ENCODE peak calls at places on chromosomes 2 and 18, in seven cellular contexts. W, T, H, J, Y, O and L are unnamed samples.

GRCh38 chr2:117770696-117771095 is 43.8 kb upstream of the DDX18 start:
- DNase-seq in J (no peak), T (no peak), W (no peak), O (no peak), H (no peak), Y (no peak), L (no peak)

GRCh38 chr2:240407090-240407489 is 28.4 kb upstream of the GPC1 start:
- DNase-seq in O (no peak), W (no peak), T (no peak), H (no peak), Y (no peak), J (no peak), L (no peak)

GRCh38 chr2:225468131-225468530 is 68.6 kb downstream of the NYAP2 start:
- DNase-seq in Y (no peak), W (no peak), J (no peak), T (no peak), O (no peak), H (no peak), L (no peak)

GRCh38 chr2:73293534-73294171 is at the start of gene EGR4:
- DNase-seq in O (peak), J (peak), Y (peak), H (peak), W (peak), T (peak), L (no peak)

GRCh38 chr2:190859347-190860297 is 21.0 kb upstream of the GLS start:
- DNase-seq in H (no peak), Y (no peak), O (no peak), W (no peak), T (peak), J (no peak), L (no peak)

GRCh38 chr18:65983750-65984149 is 232.9 kb downstream of the CDH7 start:
- DNase-seq in W (no peak), J (no peak), H (no peak), T (peak), O (no peak), Y (no peak), L (no peak)

GRCh38 chr18:37450434-37451133 is 115.0 kb downstream of the CELF4 start:
- DNase-seq in J (no peak), T (peak), Y (no peak), H (no peak), W (no peak), O (peak), L (no peak)

GRCh38 chr2:60318544-60318943 is 234.9 kb downstream of the BCL11A start:
- DNase-seq in H (no peak), O (no peak), T (peak), Y (no peak), W (no peak), J (no peak), L (no peak)

GRCh38 chr2:28217042-28217740 is 175.5 kb upstream of the FOSL2 start:
- DNase-seq in J (no peak), Y (no peak), W (no peak), O (no peak), H (no peak), T (no peak), L (no peak)

GRCh38 chr2:19630921-19631320 is 270.9 kb downstream of the TTC32 start:
- DNase-seq in Y (no peak), O (no peak), W (no peak), H (no peak), J (no peak), T (no peak), L (no peak)

GRCh38 chr2:216740557-216741222 is 45.3 kb upstream of the IGFBP5 start:
- DNase-seq in T (no peak), Y (no peak), W (no peak), J (no peak), O (no peak), H (no peak), L (no peak)

GRCh38 chr2:15673919-15674636 is 82.4 kb downstream of the DDX1 start:
- DNase-seq in J (no peak), H (peak), Y (peak), O (no peak), T (no peak), W (no peak), L (no peak)

GRCh38 chr2:74984947-74985637 is 26.6 kb downstream of the POLE4 start:
- DNase-seq in T (peak), H (no peak), W (no peak), Y (no peak), O (no peak), J (no peak), L (no peak)

GRCh38 chr2:123670286-123670685 is 354.8 kb upstream of the CNTNAP5 start:
- DNase-seq in O (no peak), H (no peak), Y (no peak), W (no peak), J (no peak), T (no peak), L (no peak)

GRCh38 chr18:80252136-80252535 is 4.8 kb upstream of the PARD6G start:
- DNase-seq in J (no peak), O (no peak), Y (no peak), T (no peak), H (no peak), W (no peak), L (no peak)

GRCh38 chr18:54359233-54359632 is 1.5 kb downstream of the C18orf54 start:
- DNase-seq in O (no peak), H (no peak), T (no peak), J (no peak), Y (no peak), W (peak), L (no peak)

GRCh38 chr2:22902662-22903165 is 482.3 kb upstream of the KLHL29 start:
- DNase-seq in W (no peak), T (no peak), Y (no peak), O (no peak), J (no peak), H (no peak), L (no peak)

GRCh38 chr2:152456262-152456661 is 121.3 kb downstream of the FMNL2 start:
- DNase-seq in T (no peak), H (peak), O (no peak), Y (no peak), J (no peak), W (no peak), L (no peak)

GRCh38 chr18:23849141-23849540 is 159.9 kb downstream of the LAMA3 start:
- DNase-seq in H (no peak), T (no peak), Y (no peak), W (no peak), O (no peak), J (no peak), L (no peak)

GRCh38 chr2:6824962-6825361 is 40.7 kb downstream of the CMPK2 start:
- DNase-seq in Y (peak), T (no peak), O (no peak), W (no peak), J (no peak), H (no peak), L (no peak)

DNA sequence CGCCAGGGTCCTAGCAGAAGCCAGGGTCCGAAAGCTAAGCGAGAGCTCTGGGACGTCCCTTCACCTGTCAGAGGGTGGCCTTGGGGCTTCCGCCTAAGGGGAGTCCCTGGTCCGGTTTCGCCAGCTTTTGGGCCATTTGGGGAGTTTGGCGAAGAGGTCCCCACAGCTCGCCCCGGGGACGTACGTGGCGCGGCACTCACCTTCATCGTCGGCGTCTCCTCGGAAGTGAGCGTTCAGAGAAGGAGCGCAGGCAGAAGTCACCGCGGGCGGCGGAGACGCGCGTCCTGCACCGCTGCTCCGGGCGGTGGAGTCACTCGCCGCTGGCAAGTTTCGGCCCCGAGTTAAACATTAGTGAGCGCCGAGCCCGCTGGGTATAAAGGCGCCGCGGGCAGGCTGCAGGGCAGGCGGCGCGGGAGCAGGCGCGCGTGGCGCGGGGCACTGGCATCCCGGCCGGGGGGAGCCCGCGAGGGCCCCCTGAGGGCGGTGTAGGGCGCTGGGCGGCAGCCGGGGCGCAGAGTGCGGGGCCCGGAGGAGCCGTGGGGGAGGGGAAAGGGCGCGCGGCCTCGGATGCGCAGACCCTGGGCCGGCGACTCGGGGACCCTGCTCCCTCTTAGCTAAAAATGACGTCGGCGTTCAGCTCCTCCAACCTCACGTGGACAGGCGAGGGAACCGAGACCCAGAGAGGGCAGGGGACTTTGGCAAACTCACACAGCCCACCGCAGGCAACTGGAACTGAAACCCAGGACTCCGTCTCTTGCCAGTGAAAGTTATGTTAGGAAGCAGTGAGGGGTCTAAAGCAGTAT is at the start of gene DPP4:
- DNase-seq in J (peak), Y (peak), H (no peak), T (peak), W (no peak), O (no peak), L (no peak)
- TF ChIP-seq CTCF in J (no peak), Y (no peak), H (no peak), T (no peak), W (no peak), O (no peak), L (no peak)

GRCh38 chr18:22278798-22279197 is 109.4 kb downstream of the GATA6 start:
- DNase-seq in H (no peak), J (no peak), Y (no peak), O (no peak), T (no peak), W (no peak), L (no peak)

GRCh38 chr18:22282311-22283235 is 113.2 kb downstream of the GATA6 start:
- DNase-seq in W (no peak), Y (no peak), H (peak), J (no peak), T (peak), O (no peak), L (peak)

GRCh38 chr18:22280453-22280750 is 111.0 kb downstream of the GATA6 start:
- DNase-seq in O (no peak), T (no peak), J (no peak), H (no peak), W (no peak), Y (no peak), L (no peak)

GRCh38 chr18:22277758-22278157 is 108.4 kb downstream of the GATA6 start:
- DNase-seq in H (no peak), W (no peak), Y (no peak), T (no peak), J (no peak), O (no peak), L (no peak)

GRCh38 chr18:22279741-22280452 is 110.5 kb downstream of the GATA6 start:
- DNase-seq in T (no peak), Y (no peak), H (no peak), J (no peak), W (no peak), O (no peak), L (no peak)
- H3K27ac ChIP-seq in T (no peak), Y (no peak), H (no peak), J (no peak), W (no peak), O (no peak), L (no peak)

GRCh38 chr18:30113454-30113853 is 929.1 kb downstream of the DSC3 start:
- DNase-seq in O (no peak), W (no peak), Y (no peak), T (no peak), H (no peak), J (no peak), L (no peak)
- TF ChIP-seq POLR2AphosphoS5 in O (no peak), W (no peak), Y (no peak), T (no peak), H (no peak), J (no peak), L (no peak)

DNA sequence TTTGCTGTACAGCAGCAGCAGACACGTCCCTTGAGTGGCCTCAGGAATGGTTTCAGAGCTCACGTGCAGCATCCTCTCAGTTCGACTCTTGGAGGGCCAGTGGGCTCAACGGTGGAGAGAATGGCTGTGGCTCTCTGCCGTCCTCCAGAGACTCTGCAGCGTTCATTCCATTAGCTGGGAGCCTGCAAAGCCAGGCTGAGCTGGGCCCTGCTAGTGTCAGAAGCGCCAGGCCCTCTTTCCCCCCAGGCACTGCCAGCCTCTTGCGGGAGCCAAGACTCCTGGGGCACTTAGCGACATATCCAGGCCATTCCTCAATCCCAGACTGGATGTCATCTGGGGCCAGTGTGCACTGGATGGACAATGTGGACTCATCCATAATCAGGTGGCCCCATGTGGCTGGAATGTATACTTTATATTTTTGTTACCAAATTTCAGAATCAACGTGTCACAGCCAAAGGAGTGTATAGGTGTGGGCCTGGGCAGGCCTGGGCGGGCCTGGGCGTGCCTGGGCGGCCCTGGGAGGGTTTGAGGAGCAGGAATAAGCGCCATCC is 125.1 kb upstream of the EPAS1 start:
- DNase-seq in W (no peak), H (peak), Y (no peak), T (no peak), J (no peak), O (no peak), L (no peak)
- TF ChIP-seq CTCF in W (no peak), H (peak), Y (no peak), T (no peak), J (no peak), O (no peak), L (no peak)

DNA sequence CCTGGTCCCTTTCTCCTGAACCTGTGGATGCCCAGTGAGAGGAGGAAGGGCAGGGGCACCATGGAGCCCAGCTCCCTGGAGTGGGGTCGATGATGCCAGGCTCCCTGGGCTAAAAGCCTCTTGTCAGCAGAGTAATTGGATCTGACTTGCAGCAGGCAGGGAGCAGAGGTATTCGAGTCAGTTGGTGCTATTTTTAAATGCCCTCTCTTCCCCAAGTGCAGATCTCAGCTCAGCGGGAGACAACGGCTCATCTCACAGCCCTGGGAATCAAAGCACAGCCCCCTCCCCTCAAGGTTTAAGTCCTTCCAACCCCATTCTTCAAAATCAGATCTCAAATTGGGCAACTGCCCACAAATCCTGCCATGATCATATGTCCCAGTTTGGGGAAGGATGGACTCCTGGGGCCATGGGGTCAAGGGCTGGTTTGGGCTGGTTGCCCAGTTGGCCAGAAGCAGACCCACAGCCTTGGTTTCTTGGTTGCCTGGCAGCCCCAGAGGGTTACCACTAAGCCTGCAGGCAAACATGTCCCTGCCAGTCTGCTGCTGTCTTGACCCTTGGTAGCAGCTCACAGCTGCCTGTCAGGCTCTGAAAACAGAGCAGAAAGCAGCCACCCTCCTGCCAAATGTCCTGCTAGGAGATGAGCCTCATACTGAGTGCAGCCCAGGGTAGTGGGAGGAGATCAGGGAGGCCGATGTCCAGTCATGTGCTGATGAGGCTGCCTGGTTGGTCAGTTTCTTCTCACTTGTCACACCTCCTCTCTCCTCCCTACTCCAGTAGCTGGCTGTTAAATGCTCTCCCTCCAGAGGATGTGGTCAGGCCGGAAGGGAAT is 244.9 kb downstream of the LOXHD1 start:
- DNase-seq in W (no peak), H (no peak), J (no peak), T (peak), O (no peak), Y (no peak), L (no peak)
- H3K27ac ChIP-seq in W (no peak), H (no peak), J (no peak), T (no peak), O (no peak), Y (no peak), L (no peak)